ENCODE peak calls at places on chromosomes 5 and 9, in seven cellular contexts. J is suprapubic skin, E is stomach, C is SK-N-SH, O is K562, Q is A549, Y is ovary. I is an unnamed sample.

GRCh38 chr9:113886933-113887332 is 10.8 kb downstream of the ZNF618 start:
- DNase-seq in Y (no peak), E (no peak), J (no peak), C (no peak), Q (no peak), O (no peak), I (no peak)

GRCh38 chr9:272251-273213 is 57.9 kb downstream of the DOCK8 start:
- DNase-seq in Y (no peak), C (no peak), O (peak; percentile 26), Q (no peak), E (peak; percentile 41), J (no peak), I (no peak)

GRCh38 chr9:38682713-38683112 is 37.2 kb downstream of the FAM240B start:
- DNase-seq in C (no peak), Y (no peak), Q (peak; percentile 88), O (peak; percentile 16), J (no peak), E (no peak), I (no peak)

GRCh38 chr9:136303825-136304416 is at the start of gene CCDC187:
- DNase-seq in O (peak; percentile 64), Q (no peak), E (no peak), J (no peak), C (no peak), Y (no peak), I (no peak)

GRCh38 chr9:93634311-93635185 is 58.2 kb downstream of the PHF2 start:
- DNase-seq in Y (peak; percentile 11), C (no peak), J (no peak), Q (no peak), O (no peak), E (no peak), I (no peak)

GRCh38 chr5:58999804-59000595 is 417.1 kb downstream of the RAB3C start:
- DNase-seq in C (peak; percentile 8), E (no peak), Q (peak; percentile 95), Y (no peak), J (no peak), O (peak; percentile 26), I (no peak)

GRCh38 chr5:32707394-32707997 is 3.6 kb upstream of the NPR3 start:
- DNase-seq in C (peak; percentile 43), E (no peak), Y (no peak), Q (peak; percentile 51), O (no peak), J (no peak), I (no peak)

GRCh38 chr5:74056789-74057164 is 430.8 kb downstream of the ARHGEF28 start:
- DNase-seq in Y (no peak), O (no peak), Q (peak; percentile 56), C (no peak), E (peak; percentile 60), J (no peak), I (no peak)

DNA sequence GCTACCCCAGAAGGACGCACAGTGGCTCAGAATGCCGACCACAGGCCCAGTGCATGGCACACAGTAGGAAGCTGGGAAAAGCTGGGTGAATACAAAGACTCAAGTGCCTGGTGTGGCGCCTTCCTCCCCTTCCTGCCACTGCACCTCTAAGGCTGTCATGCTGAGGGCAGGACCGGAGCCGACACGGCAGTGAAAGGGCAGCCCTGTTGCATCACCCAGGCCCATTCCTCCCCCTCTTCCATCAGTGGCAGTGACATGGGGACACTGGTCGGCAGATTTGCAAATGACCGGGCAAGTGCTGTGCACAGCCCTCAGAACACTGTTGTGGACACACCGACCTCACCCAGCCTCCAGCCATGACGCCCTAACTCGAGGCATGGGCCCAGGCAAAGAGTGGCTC is 84.0 kb downstream of the STK10 start:
- DNase-seq in C (no peak), E (no peak), Y (no peak), O (no peak), J (no peak), Q (no peak), I (no peak)
- H3K27ac ChIP-seq in C (peak overlapping the region; percentile 66), E (peak overlapping the region; percentile 46), Y (no peak overlapping the region), O (no peak overlapping the region), J (no peak overlapping the region), Q (peak overlapping the region; percentile 22), I (peak overlapping the region; percentile 66)

DNA sequence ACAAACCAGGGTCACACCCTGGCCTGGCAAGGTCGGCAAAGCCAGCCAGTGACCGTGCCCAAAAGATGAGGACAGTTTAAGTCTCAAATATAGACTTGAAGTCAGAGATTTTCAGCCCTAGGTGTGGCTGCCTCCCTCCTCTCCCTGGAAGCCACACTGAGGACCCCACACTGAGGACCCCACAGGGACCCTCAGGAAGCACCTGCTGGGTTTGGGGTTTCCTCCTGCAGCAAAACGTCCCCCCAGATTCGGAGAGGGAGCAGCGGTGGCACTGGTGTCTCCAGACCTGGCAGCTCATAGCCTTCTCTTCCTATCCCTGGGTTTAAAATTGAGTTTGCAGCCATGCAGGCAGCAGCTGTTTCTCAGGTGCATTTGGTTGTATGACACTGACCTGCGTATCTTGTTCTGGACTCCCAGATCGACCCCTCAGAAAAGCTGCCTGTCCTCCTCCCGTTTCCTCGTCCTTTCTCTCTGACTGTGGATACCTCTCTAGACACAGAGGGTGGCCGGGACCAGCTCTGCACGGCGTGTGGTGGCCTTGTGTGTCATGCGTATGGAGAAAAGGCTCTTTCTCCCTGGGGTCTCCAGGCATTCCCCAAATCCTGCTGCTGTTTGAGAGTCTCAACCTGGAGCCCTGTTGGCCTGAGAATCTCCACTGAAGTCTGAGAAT is 36.6 kb downstream of the MRPL36 start:
- DNase-seq in J (peak; percentile 52), E (peak; percentile 23), Q (no peak), C (no peak), Y (peak; percentile 1), O (no peak), I (peak; percentile 1)
- TF ChIP-seq EP300 in J (no peak), E (no peak), Q (no peak), C (no peak), Y (no peak), O (no peak), I (no peak)

GRCh38 chr5:172870261-172870806 is 36.3 kb downstream of the ERGIC1 start:
- DNase-seq in C (no peak), O (no peak), Y (peak; percentile 62), J (no peak), E (no peak), Q (peak; percentile 82), I (no peak)

GRCh38 chr5:172869734-172870133 is 35.7 kb downstream of the ERGIC1 start:
- DNase-seq in Y (no peak), Q (no peak), E (no peak), C (no peak), O (no peak), J (no peak), I (no peak)

GRCh38 chr5:172871561-172871960 is 37.5 kb downstream of the ERGIC1 start:
- DNase-seq in O (no peak), C (no peak), J (no peak), Q (no peak), E (no peak), Y (no peak), I (no peak)

GRCh38 chr5:172871982-172872381 is 37.9 kb downstream of the ERGIC1 start:
- DNase-seq in Q (no peak), Y (peak; percentile 43), J (no peak), C (no peak), O (no peak), E (no peak), I (no peak)

GRCh38 chr5:172870807-172871431 is 36.9 kb downstream of the ERGIC1 start:
- DNase-seq in Y (peak; percentile 55), J (no peak), Q (no peak), O (no peak), E (no peak), C (peak; percentile 41), I (no peak)
- H3K4me1 ChIP-seq in Y (peaks cover 51% of the 10 kb centered on the region), J (peaks cover 75% of the 10 kb centered on the region), Q (peaks cover 92% of the 10 kb centered on the region), O (peaks cover 13% of the 10 kb centered on the region), E (peaks cover 96% of the 10 kb centered on the region), C (peaks cover 47% of the 10 kb centered on the region), I (no peaks in the 10 kb centered on the region)

DNA sequence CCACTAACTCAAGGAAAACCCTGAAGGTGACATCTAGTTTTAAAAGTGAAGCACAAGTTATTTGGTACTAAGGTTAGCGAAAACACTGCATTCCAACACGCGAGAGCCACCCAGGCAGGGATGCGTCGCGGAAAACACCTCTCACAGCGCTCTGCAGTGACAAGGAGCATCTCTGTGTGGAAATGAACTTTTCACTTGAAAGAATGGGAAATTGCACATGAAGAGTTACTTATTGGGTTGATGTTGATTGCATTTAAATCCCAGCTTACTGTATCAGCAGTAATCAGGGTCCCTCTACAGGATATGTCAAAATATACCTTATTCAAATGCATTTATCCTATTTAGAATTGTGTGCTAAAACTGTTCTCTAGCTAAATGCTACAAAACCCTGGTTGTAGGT is 144.4 kb downstream of the BNC2 start:
- DNase-seq in Y (no peak), Q (peak; percentile 48), O (no peak), C (peak; percentile 20), J (no peak), E (no peak), I (no peak)
- H3K27ac ChIP-seq in Y (peak overlapping the region; percentile 94), Q (peak overlapping the region; percentile 90), O (no peak overlapping the region), C (peak overlapping the region; percentile 79), J (peak overlapping the region; percentile 96), E (no peak overlapping the region), I (no peak overlapping the region)

GRCh38 chr5:125301704-125302103 is 555.3 kb upstream of the ZNF608 start:
- DNase-seq in O (no peak), J (no peak), Y (no peak), Q (no peak), C (no peak), E (no peak), I (no peak)
- TF ChIP-seq EP300 in O (no peak), J (no peak), Y (no peak), Q (no peak), C (no peak), E (no peak), I (no peak)

DNA sequence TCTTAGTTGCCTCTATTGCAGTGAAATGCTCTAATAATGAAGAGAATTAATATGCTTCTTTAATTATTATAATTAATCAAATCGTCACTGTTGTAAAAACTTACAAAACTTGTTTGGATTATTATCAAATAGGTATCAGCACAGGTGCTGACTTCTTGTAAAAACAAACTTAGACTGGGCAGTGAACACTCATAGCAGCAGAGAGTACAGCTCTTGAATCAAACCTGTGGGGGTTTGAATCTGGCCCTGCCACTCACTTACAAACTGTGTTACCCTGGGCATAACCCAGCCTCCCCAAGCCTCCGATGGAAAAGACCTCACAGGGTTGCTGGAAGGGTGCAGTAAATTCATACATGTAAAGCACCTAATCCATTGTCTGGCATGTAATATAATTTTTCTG is 35.1 kb downstream of the MAP3K1 start:
- DNase-seq in C (no peak), Y (no peak), E (no peak), O (no peak), Q (no peak), J (no peak), I (no peak)
- H3K4me1 ChIP-seq in C (peaks cover 39% of the 10 kb centered on the region), Y (peaks cover 3% of the 10 kb centered on the region), E (peaks cover 98% of the 10 kb centered on the region), O (peaks cover 23% of the 10 kb centered on the region), Q (peaks cover 14% of the 10 kb centered on the region), J (peaks cover 92% of the 10 kb centered on the region), I (peaks cover 100% of the 10 kb centered on the region)

DNA sequence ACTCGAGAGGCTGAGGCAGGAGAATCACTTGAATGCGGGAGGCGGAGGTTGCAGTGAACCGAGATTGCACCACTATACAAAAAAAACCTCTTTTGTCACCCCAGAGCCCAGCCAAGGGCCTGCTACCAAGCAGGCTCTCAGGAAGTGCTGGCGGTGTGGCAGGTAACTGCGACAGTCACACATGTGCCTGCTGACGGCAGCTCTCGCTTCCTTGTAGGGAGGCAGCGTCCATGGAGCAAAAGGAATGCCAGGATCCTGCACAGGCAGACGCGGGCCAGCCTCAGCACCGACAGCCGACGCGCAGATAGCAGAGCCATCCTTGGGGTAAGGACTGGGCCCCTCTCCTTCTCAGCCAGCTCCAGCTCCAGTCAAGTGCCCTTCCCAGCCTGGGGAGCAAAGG is 3.9 kb downstream of the LRRC8A start:
- DNase-seq in C (no peak), Y (no peak), J (no peak), Q (no peak), O (no peak), E (no peak), I (no peak)
- H3K27ac ChIP-seq in C (peak overlapping the region; percentile 20), Y (no peak overlapping the region), J (peak overlapping the region; percentile 11), Q (no peak overlapping the region), O (no peak overlapping the region), E (peak overlapping the region; percentile 96), I (peak overlapping the region; percentile 25)